ENCODE peak calls at places on chromosomes 12 and 14, in five cellular contexts. H, F, P, S and M are unnamed samples. For H3K4me1, the result is how much of the 10 kb centered on the place peaks cover.

GRCh38 chr14:94752575-94752974 is 17.3 kb downstream of the GSC start:
- DNase-seq in H (peak), F (peak), P (no peak), S (no peak), M (no peak)

GRCh38 chr14:58780595-58780994 is 142.8 kb downstream of the DACT1 start:
- DNase-seq in H (no peak), F (no peak), P (no peak), S (no peak), M (no peak)

GRCh38 chr12:117120787-117121186 is 21.6 kb upstream of the TESC start:
- DNase-seq in H (no peak), F (no peak), P (no peak), S (no peak), M (no peak)

GRCh38 chr12:25084816-25085215 is 110.1 kb downstream of the DNAI7 start:
- DNase-seq in H (no peak), F (no peak), P (no peak), S (no peak), M (no peak)

GRCh38 chr14:100438678-100439592 is 115.8 kb downstream of the SLC25A47 start:
- DNase-seq in H (peak), F (no peak), P (peak), S (peak), M (no peak)

GRCh38 chr12:133130808-133131128 is 341 bp downstream of the ZNF10 start:
- DNase-seq in H (peak), F (peak), P (no peak), S (peak), M (no peak)

GRCh38 chr12:66426696-66427095 is 124.4 kb downstream of the HELB start:
- DNase-seq in H (no peak), F (no peak), P (no peak), S (no peak), M (no peak)

GRCh38 chr14:89787525-89787924 is 167.0 kb downstream of the EFCAB11 start:
- DNase-seq in H (no peak), F (no peak), P (peak), S (no peak), M (no peak)

GRCh38 chr12:95805864-95806669 is 15.5 kb upstream of the NTN4 start:
- DNase-seq in H (no peak), F (no peak), P (peak), S (no peak), M (peak)

GRCh38 chr12:114835031-114835430 is 151.1 kb upstream of the TBX3 start:
- DNase-seq in H (no peak), F (no peak), P (peak), S (no peak), M (no peak)

GRCh38 chr12:86698581-86698980 is 442.4 kb upstream of the MGAT4C start:
- DNase-seq in H (no peak), F (no peak), P (peak), S (no peak), M (no peak)

GRCh38 chr12:34398706-34399630 is 376.7 kb downstream of the ALG10 start:
- DNase-seq in H (peak), F (peak), P (no peak), S (peak), M (no peak)

GRCh38 chr12:123942911-123943648 is 29.6 kb downstream of the CCDC92 start:
- DNase-seq in H (no peak), F (no peak), P (peak), S (no peak), M (no peak)

GRCh38 chr12:57549909-57550627 is at the start of gene KIF5A:
- DNase-seq in H (no peak), F (no peak), P (no peak), S (no peak), M (no peak)

GRCh38 chr14:64934338-64934939 is 8.1 kb downstream of the GPX2 start:
- DNase-seq in H (no peak), F (no peak), P (no peak), S (no peak), M (no peak)

GRCh38 chr12:11855993-11856374 is 206.5 kb downstream of the ETV6 start:
- DNase-seq in H (no peak), F (no peak), P (no peak), S (no peak), M (no peak)

GRCh38 chr12:575129-575502 is 88.1 kb downstream of the NINJ2 start:
- DNase-seq in H (peak), F (no peak), P (no peak), S (no peak), M (no peak)

DNA sequence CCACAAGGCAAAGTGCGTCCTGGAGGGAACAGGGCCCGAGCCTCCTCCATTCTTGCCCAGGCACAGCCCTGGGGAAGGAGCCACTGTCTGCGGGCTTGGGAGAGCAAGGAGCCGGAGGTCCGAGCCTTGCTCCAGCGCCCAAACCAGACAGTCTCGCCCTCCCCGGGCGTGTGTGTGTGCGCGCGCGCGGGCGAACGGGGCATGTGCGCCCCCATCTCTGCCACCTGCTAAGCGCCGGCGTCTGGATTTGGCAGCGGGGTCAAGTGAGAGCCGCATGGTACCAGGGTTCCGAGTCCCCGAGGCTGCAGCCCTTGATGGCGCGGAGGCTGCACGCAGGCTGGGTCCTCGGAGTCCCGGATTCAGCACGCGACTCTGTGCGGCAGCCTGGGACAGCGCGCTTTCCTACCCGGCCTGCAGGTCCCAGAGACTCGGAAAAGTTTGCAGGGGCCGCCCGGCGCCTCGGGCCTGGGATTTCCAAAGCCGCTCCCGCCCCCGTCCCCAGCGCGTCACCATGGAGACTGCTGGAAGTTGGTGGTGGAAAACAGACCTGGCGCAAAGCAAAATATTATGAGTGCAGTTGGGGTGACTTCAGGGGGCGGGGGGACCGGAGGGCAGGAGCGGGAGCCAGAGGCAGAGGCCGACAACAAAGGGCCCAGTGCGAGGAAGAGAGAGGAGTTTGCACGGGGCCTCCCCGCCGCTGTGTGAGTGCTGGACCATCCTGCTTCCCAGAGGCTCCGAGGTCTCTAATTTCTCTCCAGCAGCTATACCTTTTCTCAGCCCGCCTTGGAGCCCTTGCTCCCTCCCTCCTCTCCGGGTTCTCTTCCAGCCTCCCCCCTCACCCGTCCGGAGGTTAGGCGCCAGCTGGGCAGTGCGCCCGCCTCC is 4.2 kb downstream of the RFX4 start:
- DNase-seq in H (no peak), F (no peak), P (no peak), S (no peak), M (no peak)
- H3K4me3 ChIP-seq in H (no peak), F (peak), P (no peak), S (peak), M (peak)

DNA sequence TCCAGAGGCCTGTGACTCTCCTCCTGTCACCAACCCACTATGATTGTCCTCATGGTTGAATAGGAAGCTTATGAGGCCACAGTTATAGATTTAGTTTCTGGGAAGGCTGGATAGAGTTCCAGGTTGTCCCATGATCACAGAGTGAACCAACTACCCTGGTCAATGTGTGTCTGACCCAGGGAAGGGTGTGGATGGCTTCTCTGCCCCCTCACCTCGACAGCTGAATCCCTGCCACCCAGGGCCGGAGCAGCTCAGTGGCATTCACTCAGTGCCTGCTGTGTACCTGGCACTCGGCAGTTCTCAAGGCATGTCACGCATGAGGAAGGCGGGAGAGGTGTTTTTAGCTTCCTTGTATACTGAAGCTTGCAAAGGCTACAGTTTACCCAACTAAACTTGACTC is 43.2 kb downstream of the JDP2 start:
- DNase-seq in H (peak), F (no peak), P (no peak), S (no peak), M (no peak)
- H3K4me1 ChIP-seq in H (under half), F (under half), P (under half), S (under half), M (under half)

GRCh38 chr12:47828967-47829482 is 9.3 kb upstream of the HDAC7 start:
- DNase-seq in H (peak), F (peak), P (peak), S (peak), M (peak)

GRCh38 chr12:47824629-47825028 is 4.9 kb upstream of the HDAC7 start:
- DNase-seq in H (no peak), F (no peak), P (no peak), S (no peak), M (no peak)

GRCh38 chr12:47829584-47829983 is 9.9 kb upstream of the HDAC7 start:
- DNase-seq in H (no peak), F (no peak), P (no peak), S (no peak), M (no peak)

GRCh38 chr12:47825239-47825639 is 5.5 kb upstream of the HDAC7 start:
- DNase-seq in H (peak), F (no peak), P (no peak), S (peak), M (no peak)

DNA sequence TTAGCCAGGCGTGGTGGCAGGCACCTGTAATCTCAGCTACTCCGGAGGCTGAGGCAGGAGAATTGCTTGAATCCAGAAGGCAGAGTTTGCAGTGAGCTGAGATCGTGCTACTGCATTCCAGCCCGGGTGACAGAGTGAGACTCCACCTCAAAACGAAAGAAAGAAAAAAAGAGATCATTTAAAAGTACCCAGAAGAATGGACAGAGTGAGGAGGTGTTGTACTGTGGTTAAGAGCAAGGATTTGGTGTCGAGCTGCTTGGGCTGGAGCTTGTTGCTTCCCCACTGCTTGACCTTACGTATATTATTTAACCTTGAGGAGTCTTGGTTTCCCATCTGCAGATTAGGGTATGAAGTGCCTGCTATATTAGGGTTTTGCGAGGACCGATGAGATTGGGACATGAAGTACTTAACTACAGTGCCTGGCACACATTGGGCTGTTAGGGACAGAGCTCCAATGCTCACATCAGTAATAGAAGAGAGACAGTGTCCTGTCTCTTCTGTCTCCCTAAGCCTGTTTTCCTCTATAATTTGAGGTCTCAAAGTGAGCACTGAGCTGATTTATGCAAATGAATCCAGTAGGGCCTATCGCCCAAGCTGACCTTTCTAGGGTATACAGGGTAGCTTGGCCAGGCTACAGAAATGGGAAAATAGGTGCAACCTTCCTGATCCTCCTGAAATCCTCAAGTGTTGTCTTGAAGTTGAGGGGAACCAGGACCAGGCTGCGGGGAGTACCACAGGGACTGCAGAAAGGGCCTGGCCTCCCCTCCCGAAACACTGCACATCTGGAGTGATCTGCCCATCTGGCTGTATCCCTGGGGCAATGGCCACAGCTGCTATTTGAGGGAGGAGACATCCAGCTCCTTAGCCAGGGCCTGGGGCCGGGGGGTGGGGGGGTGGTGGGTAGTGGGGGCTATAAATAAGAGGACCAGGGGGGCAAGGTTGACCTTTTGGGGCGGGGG is 8.6 kb upstream of the HDAC7 start:
- DNase-seq in H (no peak), F (no peak), P (no peak), S (no peak), M (no peak)
- H3K4me3 ChIP-seq in H (no peak), F (no peak), P (no peak), S (peak), M (no peak)

DNA sequence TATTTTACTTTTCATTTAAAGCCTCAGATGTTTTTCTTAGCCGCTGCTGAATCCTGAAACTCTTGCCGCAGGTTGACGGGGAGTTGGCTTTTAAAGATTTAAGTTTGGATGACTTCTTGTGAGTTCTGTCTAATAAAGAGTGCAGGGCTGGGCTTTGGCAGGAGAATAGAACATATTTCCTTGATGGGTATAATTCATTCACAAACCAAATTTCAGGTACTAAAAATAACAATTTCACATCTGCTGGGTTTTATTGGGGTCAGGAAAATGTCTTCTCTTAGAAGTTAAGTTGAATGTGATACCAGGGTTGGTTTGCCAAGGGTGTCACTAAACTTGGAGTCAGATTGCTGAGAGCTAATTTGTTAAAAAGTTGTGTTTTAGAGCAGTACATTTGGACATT is 9.7 kb downstream of the SP1 start:
- DNase-seq in H (peak), F (no peak), P (no peak), S (no peak), M (no peak)
- H3K4me1 ChIP-seq in H (half or more), F (half or more), P (under half), S (under half), M (half or more)

DNA sequence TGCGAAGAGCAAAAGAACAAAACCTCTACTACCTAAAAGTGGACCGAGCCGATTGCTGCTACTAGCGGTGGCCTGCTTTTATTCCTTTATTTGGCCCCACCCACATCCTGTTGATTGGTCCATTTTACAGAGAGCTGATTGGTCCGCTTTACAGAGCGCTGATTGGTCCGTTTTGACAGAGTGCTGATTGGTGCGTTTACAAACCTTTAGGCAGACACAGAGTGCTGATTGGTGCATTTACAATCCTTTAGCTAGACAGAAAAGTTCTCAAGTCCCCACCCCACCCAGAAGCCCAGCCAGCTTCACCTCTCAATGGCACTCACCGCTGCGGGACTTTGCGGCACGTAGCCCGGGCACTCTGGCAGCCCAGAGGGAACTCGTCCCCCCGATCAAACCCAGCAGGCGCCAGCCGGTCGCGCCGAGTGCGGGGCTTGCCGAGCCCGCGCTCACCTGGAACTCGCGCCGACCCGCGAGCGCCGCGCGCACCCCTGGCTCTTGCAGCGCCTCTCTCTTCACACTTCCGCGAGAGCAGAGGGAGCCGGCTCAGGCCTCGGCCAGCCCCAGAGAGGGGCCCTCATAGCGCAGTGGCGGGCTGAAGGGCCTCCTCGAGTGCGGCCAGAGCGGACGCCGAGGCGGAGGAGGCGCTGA is 8.7 kb upstream of the FGD4 start:
- DNase-seq in H (no peak), F (peak), P (no peak), S (no peak), M (no peak)
- H3K4me3 ChIP-seq in H (peak), F (peak), P (peak), S (peak), M (peak)

DNA sequence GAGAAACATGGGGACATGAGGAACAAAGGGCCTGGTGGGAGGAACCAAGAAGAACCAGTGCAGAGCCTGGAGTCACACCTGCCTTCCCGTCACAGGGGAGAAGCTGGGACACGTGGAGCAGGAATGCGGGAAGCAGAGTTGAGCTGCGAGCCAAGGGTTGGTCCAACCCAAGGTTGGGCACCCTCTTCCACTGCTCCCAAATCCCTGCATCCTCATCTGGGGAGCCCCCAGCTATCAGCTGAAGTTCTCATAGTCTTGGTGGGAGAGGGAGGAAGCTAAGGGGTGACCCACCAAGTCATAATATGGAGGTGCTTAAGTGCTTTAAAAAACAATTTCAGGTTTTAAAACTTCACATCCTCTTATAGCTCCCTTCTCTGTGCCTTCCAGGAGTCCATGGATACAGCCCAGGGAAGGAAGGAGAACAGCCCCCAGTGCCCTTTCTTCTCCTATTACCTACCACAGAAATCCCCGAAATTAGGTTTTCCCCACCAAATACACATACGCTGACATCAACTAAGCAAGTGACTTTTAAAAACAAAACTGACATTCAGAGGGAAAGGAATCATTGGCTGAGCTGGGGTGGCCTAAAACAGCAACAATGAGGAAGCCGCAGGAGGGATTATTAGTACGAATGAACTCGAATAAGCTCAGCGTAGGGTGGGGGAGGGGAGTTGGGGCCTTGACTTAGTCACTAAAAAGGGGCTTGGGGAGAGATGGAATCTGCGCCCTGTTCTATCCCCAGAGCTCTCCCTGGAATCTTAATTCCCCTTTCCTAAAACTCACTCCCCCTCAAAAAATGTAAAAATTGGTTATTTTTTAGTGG is 4.5 kb downstream of the MYL6 start:
- DNase-seq in H (no peak), F (no peak), P (no peak), S (no peak), M (no peak)
- H3K4me1 ChIP-seq in H (under half), F (under half), P (under half), S (under half), M (under half)

DNA sequence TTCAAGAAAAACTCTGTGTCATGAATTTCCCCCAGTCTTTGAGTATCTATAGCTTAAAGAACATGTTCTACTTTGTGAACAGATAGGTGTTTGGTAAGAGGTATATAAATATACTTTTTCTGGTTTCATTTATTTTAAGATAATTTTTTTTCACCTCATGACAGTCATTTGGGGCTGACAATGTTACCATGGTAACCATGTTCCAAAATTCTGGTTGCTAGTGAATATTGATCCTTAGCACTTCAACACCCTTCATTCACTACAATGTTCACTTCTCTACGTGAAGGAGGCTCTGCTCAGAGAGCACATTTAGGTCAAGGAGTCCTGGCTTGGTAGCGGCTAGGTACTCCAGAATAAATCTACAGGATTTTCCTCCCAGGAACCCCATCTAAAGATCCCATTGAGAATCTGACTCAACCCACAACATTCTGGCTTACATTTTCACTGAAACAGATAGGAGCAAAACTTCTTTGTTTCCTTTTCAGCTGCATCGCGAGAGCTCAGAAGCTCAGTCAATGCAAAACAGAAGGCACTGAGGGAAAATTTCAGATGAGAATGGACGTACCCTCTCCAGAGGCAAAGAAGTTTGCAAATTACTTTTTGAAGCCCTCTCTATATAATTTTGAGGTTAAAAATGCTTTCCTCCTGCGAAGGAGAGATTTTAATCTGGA is 93.6 kb downstream of the ARF6 start:
- DNase-seq in H (no peak), F (no peak), P (peak), S (no peak), M (no peak)
- H3K4me3 ChIP-seq in H (no peak), F (peak), P (no peak), S (no peak), M (no peak)

GRCh38 chr12:47807338-47807737 is 12.4 kb downstream of the HDAC7 start:
- DNase-seq in H (no peak), F (peak), P (no peak), S (no peak), M (no peak)
- H3K4me1 ChIP-seq in H (half or more), F (half or more), P (half or more), S (half or more), M (half or more)

GRCh38 chr12:65204886-65205525 is 35.6 kb downstream of the LEMD3 start:
- DNase-seq in H (no peak), F (no peak), P (no peak), S (no peak), M (no peak)

GRCh38 chr12:65205886-65206285 is 36.5 kb downstream of the LEMD3 start:
- DNase-seq in H (no peak), F (no peak), P (no peak), S (no peak), M (no peak)

GRCh38 chr12:65199604-65200003 is 30.2 kb downstream of the LEMD3 start:
- DNase-seq in H (no peak), F (no peak), P (no peak), S (no peak), M (no peak)

GRCh38 chr12:65200007-65200665 is 30.8 kb downstream of the LEMD3 start:
- DNase-seq in H (no peak), F (no peak), P (peak), S (no peak), M (no peak)

GRCh38 chr12:65203376-65203775 is 34.0 kb downstream of the LEMD3 start:
- DNase-seq in H (no peak), F (no peak), P (no peak), S (no peak), M (no peak)
- H3K4me3 ChIP-seq in H (no peak), F (no peak), P (no peak), S (no peak), M (no peak)